ENCODE peak calls at places on chromosomes 6 and 20, in seven cellular contexts. One of them, this sample, is unnamed.

GRCh38 chr6:32081676-32082075 is 27.5 kb downstream of the TNXB start:
- DNase-seq in stomach: no peak
- DNase-seq in psoas muscle: peak; percentile 63
- DNase-seq in GM23248: peak; percentile 51
- DNase-seq in IMR-90: no peak
- DNase-seq in sigmoid colon: no peak
- DNase-seq in Caco-2: no peak
- DNase-seq in this sample: no peak

GRCh38 chr6:126308367-126308766 is 31.5 kb upstream of the CENPW start:
- DNase-seq in IMR-90: no peak
- DNase-seq in stomach: no peak
- DNase-seq in Caco-2: no peak
- DNase-seq in psoas muscle: no peak
- DNase-seq in GM23248: no peak
- DNase-seq in sigmoid colon: no peak
- DNase-seq in this sample: no peak

GRCh38 chr6:30044630-30045029 is 16.4 kb upstream of the POLR1H start:
- DNase-seq in IMR-90: peak; percentile 89
- DNase-seq in psoas muscle: no peak
- DNase-seq in stomach: no peak
- DNase-seq in Caco-2: no peak
- DNase-seq in GM23248: peak; percentile 87
- DNase-seq in sigmoid colon: no peak
- DNase-seq in this sample: no peak

GRCh38 chr6:6998194-6998569 is 109.6 kb upstream of the RREB1 start:
- DNase-seq in IMR-90: no peak
- DNase-seq in GM23248: peak; percentile 75
- DNase-seq in stomach: no peak
- DNase-seq in psoas muscle: peak; percentile 37
- DNase-seq in Caco-2: no peak
- DNase-seq in sigmoid colon: no peak
- DNase-seq in this sample: no peak

GRCh38 chr6:123873974-123874373 is 70.3 kb downstream of the NKAIN2 start:
- DNase-seq in sigmoid colon: no peak
- DNase-seq in GM23248: no peak
- DNase-seq in Caco-2: no peak
- DNase-seq in IMR-90: no peak
- DNase-seq in stomach: no peak
- DNase-seq in psoas muscle: no peak
- DNase-seq in this sample: no peak

GRCh38 chr20:34099675-34100074 is 12.4 kb downstream of the EIF2S2 start:
- DNase-seq in Caco-2: no peak
- DNase-seq in stomach: no peak
- DNase-seq in sigmoid colon: no peak
- DNase-seq in IMR-90: no peak
- DNase-seq in GM23248: no peak
- DNase-seq in psoas muscle: no peak
- DNase-seq in this sample: no peak

GRCh38 chr6:89145962-89146747 is at the start of gene PM20D2:
- DNase-seq in GM23248: peak; percentile 72
- DNase-seq in psoas muscle: peak; percentile 74
- DNase-seq in IMR-90: peak; percentile 20
- DNase-seq in stomach: peak; percentile 68
- DNase-seq in sigmoid colon: peak; percentile 83
- DNase-seq in Caco-2: peak; percentile 72
- DNase-seq in this sample: peak; percentile 65

GRCh38 chr20:38132910-38133501 is 32.1 kb downstream of the TGM2 start:
- DNase-seq in sigmoid colon: peak; percentile 45
- DNase-seq in stomach: no peak
- DNase-seq in psoas muscle: no peak
- DNase-seq in Caco-2: peak; percentile 44
- DNase-seq in GM23248: no peak
- DNase-seq in IMR-90: no peak
- DNase-seq in this sample: no peak

GRCh38 chr6:109441069-109441816 is 719 bp downstream of the SMPD2 start:
- DNase-seq in stomach: peak; percentile 51
- DNase-seq in GM23248: peak; percentile 79
- DNase-seq in IMR-90: peak; percentile 47
- DNase-seq in sigmoid colon: peak; percentile 76
- DNase-seq in Caco-2: peak; percentile 71
- DNase-seq in psoas muscle: peak; percentile 51
- DNase-seq in this sample: peak; percentile 43

GRCh38 chr6:3457710-3458605 is 1.1 kb upstream of the SLC22A23 start:
- DNase-seq in IMR-90: no peak
- DNase-seq in GM23248: peak; percentile 27
- DNase-seq in stomach: peak; percentile 77
- DNase-seq in sigmoid colon: peak; percentile 76
- DNase-seq in Caco-2: no peak
- DNase-seq in psoas muscle: no peak
- DNase-seq in this sample: no peak

GRCh38 chr6:166942393-166943168 is 13.8 kb downstream of the RNASET2 start:
- DNase-seq in psoas muscle: no peak
- DNase-seq in GM23248: no peak
- DNase-seq in Caco-2: no peak
- DNase-seq in IMR-90: peak; percentile 46
- DNase-seq in sigmoid colon: no peak
- DNase-seq in stomach: no peak
- DNase-seq in this sample: no peak

GRCh38 chr20:43914286-43914685 is 366 bp upstream of the TOX2 start:
- DNase-seq in stomach: no peak
- DNase-seq in Caco-2: no peak
- DNase-seq in sigmoid colon: no peak
- DNase-seq in psoas muscle: no peak
- DNase-seq in GM23248: peak; percentile 27
- DNase-seq in IMR-90: no peak
- DNase-seq in this sample: no peak

GRCh38 chr20:64033981-64034493 is 1.9 kb upstream of the C20orf204 start:
- DNase-seq in GM23248: no peak
- DNase-seq in stomach: no peak
- DNase-seq in sigmoid colon: peak; percentile 81
- DNase-seq in IMR-90: no peak
- DNase-seq in psoas muscle: no peak
- DNase-seq in Caco-2: no peak
- DNase-seq in this sample: no peak

GRCh38 chr6:100880901-100881706 is at the start of gene ASCC3:
- DNase-seq in psoas muscle: peak; percentile 93
- DNase-seq in IMR-90: peak; percentile 88
- DNase-seq in GM23248: peak; percentile 97
- DNase-seq in sigmoid colon: peak; percentile 95
- DNase-seq in Caco-2: peak; percentile 92
- DNase-seq in stomach: peak; percentile 93
- DNase-seq in this sample: peak; percentile 95

GRCh38 chr6:100880149-100880900 is 804 bp downstream of the ASCC3 start:
- DNase-seq in GM23248: peak; percentile 72
- DNase-seq in stomach: no peak
- DNase-seq in IMR-90: peak; percentile 25
- DNase-seq in psoas muscle: no peak
- DNase-seq in sigmoid colon: no peak
- DNase-seq in Caco-2: no peak
- DNase-seq in this sample: no peak

GRCh38 chr6:100877851-100878250 is 3.3 kb downstream of the ASCC3 start:
- DNase-seq in GM23248: peak; percentile 5
- DNase-seq in sigmoid colon: no peak
- DNase-seq in Caco-2: no peak
- DNase-seq in psoas muscle: no peak
- DNase-seq in stomach: no peak
- DNase-seq in IMR-90: no peak
- DNase-seq in this sample: no peak

GRCh38 chr6:100881707-100882040 is 545 bp upstream of the ASCC3 start:
- DNase-seq in psoas muscle: no peak
- DNase-seq in sigmoid colon: no peak
- DNase-seq in GM23248: peak; percentile 40
- DNase-seq in stomach: no peak
- DNase-seq in Caco-2: no peak
- DNase-seq in IMR-90: peak; percentile 8
- DNase-seq in this sample: no peak

DNA sequence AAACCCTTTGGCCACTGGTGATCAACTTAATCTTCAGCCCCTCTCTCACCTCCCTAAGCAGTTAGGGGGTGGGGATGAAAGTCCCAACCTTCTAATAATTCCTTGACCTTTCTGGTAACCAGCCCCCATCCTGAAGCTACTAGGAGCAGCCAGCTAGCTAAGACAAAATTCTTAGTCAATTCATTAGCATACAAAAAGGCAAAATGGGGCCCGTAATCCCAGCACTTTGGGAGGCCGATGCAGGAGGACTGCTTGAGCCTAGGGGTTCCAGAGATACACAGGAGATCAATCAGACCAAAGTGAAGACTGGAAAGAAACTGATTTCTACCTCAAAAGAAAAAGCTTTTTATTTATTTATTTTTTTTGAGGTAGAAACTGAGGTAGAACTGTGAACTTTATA is 1.8 kb downstream of the ASCC3 start:
- DNase-seq in IMR-90: no peak
- DNase-seq in stomach: no peak
- DNase-seq in GM23248: no peak
- DNase-seq in psoas muscle: no peak
- DNase-seq in sigmoid colon: no peak
- DNase-seq in Caco-2: no peak
- DNase-seq in this sample: no peak
- H3K4me3 ChIP-seq in IMR-90: no peak overlapping the region
- H3K4me3 ChIP-seq in stomach: no peak overlapping the region
- H3K4me3 ChIP-seq in GM23248: peak overlapping the region; percentile 99
- H3K4me3 ChIP-seq in psoas muscle: no peak overlapping the region
- H3K4me3 ChIP-seq in sigmoid colon: no peak overlapping the region
- H3K4me3 ChIP-seq in Caco-2: no peak overlapping the region
- H3K4me3 ChIP-seq in this sample: no peak overlapping the region

GRCh38 chr20:9075264-9076095 is 6.6 kb downstream of the PLCB4 start:
- DNase-seq in GM23248: no peak
- DNase-seq in sigmoid colon: no peak
- DNase-seq in psoas muscle: no peak
- DNase-seq in Caco-2: no peak
- DNase-seq in IMR-90: no peak
- DNase-seq in stomach: no peak
- DNase-seq in this sample: no peak

GRCh38 chr20:9081423-9081966 is 12.6 kb downstream of the PLCB4 start:
- DNase-seq in sigmoid colon: no peak
- DNase-seq in GM23248: peak; percentile 58
- DNase-seq in Caco-2: no peak
- DNase-seq in stomach: no peak
- DNase-seq in psoas muscle: no peak
- DNase-seq in IMR-90: peak; percentile 28
- DNase-seq in this sample: no peak

DNA sequence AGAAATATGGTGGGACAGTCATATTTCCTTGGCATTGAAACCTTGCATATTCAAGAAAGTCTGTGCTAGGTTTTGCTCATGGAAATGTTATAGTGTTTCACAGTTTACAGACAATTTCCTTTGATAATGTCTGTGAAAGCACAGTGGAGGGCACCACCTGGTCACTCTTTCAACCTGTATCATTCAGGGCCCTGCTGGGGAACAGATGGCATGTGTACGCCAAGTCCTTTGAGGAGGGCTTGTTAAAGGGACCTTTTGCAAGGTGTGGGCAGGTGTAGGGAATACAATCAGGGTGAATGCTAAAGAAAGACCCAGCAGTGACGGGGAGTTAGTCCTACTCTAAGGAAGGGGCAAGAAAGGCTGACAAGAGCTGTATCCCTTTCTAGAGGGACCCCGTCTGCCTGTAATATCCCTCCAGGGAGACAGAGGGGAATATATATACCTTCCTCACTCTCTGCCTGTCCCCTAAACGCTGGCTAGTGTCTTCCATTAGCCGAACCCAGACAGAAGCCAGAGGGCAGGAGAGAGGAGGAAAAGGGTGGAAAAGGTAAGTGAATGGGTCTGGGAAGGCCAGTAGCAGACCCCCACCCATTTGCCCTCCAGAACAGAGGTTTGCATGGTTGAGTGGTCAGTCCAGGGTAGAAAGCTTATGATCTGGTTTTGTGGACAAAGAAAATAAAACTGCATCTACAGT is 10.3 kb downstream of the PLCB4 start:
- DNase-seq in stomach: no peak
- DNase-seq in GM23248: no peak
- DNase-seq in IMR-90: no peak
- DNase-seq in psoas muscle: no peak
- DNase-seq in sigmoid colon: no peak
- DNase-seq in Caco-2: no peak
- DNase-seq in this sample: no peak
- H3K27me3 ChIP-seq in stomach: no peaks in the 10 kb centered on the region
- H3K27me3 ChIP-seq in GM23248: no peaks in the 10 kb centered on the region
- H3K27me3 ChIP-seq in IMR-90: no peaks in the 10 kb centered on the region
- H3K27me3 ChIP-seq in psoas muscle: no peaks in the 10 kb centered on the region
- H3K27me3 ChIP-seq in sigmoid colon: no peaks in the 10 kb centered on the region
- H3K27me3 ChIP-seq in Caco-2: no peaks in the 10 kb centered on the region
- H3K27me3 ChIP-seq in this sample: no peaks in the 10 kb centered on the region

GRCh38 chr6:16736856-16737255 is 24.4 kb downstream of the ATXN1 start:
- DNase-seq in sigmoid colon: no peak
- DNase-seq in psoas muscle: no peak
- DNase-seq in GM23248: no peak
- DNase-seq in Caco-2: no peak
- DNase-seq in IMR-90: no peak
- DNase-seq in stomach: no peak
- DNase-seq in this sample: no peak

GRCh38 chr6:16737926-16738325 is 23.3 kb downstream of the ATXN1 start:
- DNase-seq in IMR-90: peak; percentile 10
- DNase-seq in Caco-2: no peak
- DNase-seq in psoas muscle: no peak
- DNase-seq in stomach: no peak
- DNase-seq in sigmoid colon: no peak
- DNase-seq in GM23248: peak; percentile 53
- DNase-seq in this sample: no peak

GRCh38 chr6:16735014-16735413 is 26.2 kb downstream of the ATXN1 start:
- DNase-seq in stomach: no peak
- DNase-seq in Caco-2: no peak
- DNase-seq in GM23248: no peak
- DNase-seq in sigmoid colon: no peak
- DNase-seq in IMR-90: no peak
- DNase-seq in psoas muscle: no peak
- DNase-seq in this sample: no peak

GRCh38 chr6:16739329-16739801 is 21.9 kb downstream of the ATXN1 start:
- DNase-seq in psoas muscle: no peak
- DNase-seq in stomach: no peak
- DNase-seq in sigmoid colon: peak; percentile 74
- DNase-seq in IMR-90: peak; percentile 76
- DNase-seq in GM23248: peak; percentile 44
- DNase-seq in Caco-2: no peak
- DNase-seq in this sample: no peak

DNA sequence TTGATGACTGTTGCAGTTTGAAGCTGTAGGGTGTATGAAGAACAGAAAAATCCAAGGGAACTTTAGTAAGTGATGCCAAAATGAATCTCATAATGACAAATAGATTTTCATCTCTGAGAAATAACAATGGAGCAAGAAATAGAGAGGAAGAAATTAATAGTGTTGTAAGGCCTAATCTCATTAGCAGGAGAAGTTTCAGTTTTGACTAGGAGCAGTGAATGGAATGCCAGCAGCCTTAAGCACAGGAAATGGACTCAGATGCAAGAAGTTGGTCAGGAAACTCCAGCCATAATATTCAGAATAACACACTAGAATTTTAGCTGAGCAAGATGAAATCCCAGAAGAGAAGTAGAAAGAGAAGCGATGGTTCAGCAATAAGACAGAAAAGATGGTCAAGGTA is 23.9 kb downstream of the ATXN1 start:
- DNase-seq in stomach: no peak
- DNase-seq in Caco-2: no peak
- DNase-seq in sigmoid colon: no peak
- DNase-seq in IMR-90: peak; percentile 61
- DNase-seq in psoas muscle: no peak
- DNase-seq in GM23248: peak; percentile 77
- DNase-seq in this sample: no peak
- H3K4me3 ChIP-seq in stomach: no peak overlapping the region
- H3K4me3 ChIP-seq in Caco-2: no peak overlapping the region
- H3K4me3 ChIP-seq in sigmoid colon: no peak overlapping the region
- H3K4me3 ChIP-seq in IMR-90: no peak overlapping the region
- H3K4me3 ChIP-seq in psoas muscle: no peak overlapping the region
- H3K4me3 ChIP-seq in GM23248: peak overlapping the region; percentile 42
- H3K4me3 ChIP-seq in this sample: peak overlapping the region; percentile 26

GRCh38 chr6:33997265-33997664 is 148.6 kb downstream of the GRM4 start:
- DNase-seq in Caco-2: no peak
- DNase-seq in GM23248: no peak
- DNase-seq in psoas muscle: no peak
- DNase-seq in IMR-90: no peak
- DNase-seq in stomach: no peak
- DNase-seq in sigmoid colon: no peak
- DNase-seq in this sample: no peak
- H3K27me3 ChIP-seq in Caco-2: no peaks in the 10 kb centered on the region
- H3K27me3 ChIP-seq in GM23248: peaks cover 18% of the 10 kb centered on the region
- H3K27me3 ChIP-seq in psoas muscle: peaks cover 29% of the 10 kb centered on the region
- H3K27me3 ChIP-seq in IMR-90: peaks cover 38% of the 10 kb centered on the region
- H3K27me3 ChIP-seq in stomach: no peaks in the 10 kb centered on the region
- H3K27me3 ChIP-seq in sigmoid colon: peaks cover 13% of the 10 kb centered on the region
- H3K27me3 ChIP-seq in this sample: peaks cover 88% of the 10 kb centered on the region